ENCODE peak calls at places on chromosomes 2 and 18, in seven cellular contexts. I is breast epithelium, D is lung, Z is ovary, M is psoas muscle, O is GM23248, C is foreskin fibroblast. X is an unnamed sample.

GRCh38 chr2:101736861-101737291 is 39.4 kb downstream of the MAP4K4 start:
- DNase-seq in Z (no peak), C (peak), O (peak), M (no peak), I (no peak), D (no peak), X (no peak)

GRCh38 chr2:128377071-128377910 is 58.6 kb upstream of the HS6ST1 start:
- DNase-seq in M (no peak), O (no peak), C (no peak), I (no peak), D (no peak), Z (no peak), X (no peak)

GRCh38 chr18:49656098-49656591 is 94.3 kb downstream of the LIPG start:
- DNase-seq in M (no peak), C (peak), I (no peak), O (peak), D (no peak), Z (no peak), X (no peak)

GRCh38 chr2:39377226-39377939 is 59.7 kb downstream of the MAP4K3 start:
- DNase-seq in C (no peak), I (no peak), Z (no peak), O (no peak), D (no peak), M (no peak), X (no peak)

GRCh38 chr2:171214093-171214492 is 53.4 kb upstream of the TLK1 start:
- DNase-seq in C (no peak), I (no peak), D (no peak), O (no peak), M (no peak), Z (no peak), X (no peak)

GRCh38 chr2:57936216-57936615 is 110.4 kb upstream of the VRK2 start:
- DNase-seq in Z (no peak), O (peak), C (no peak), M (no peak), D (no peak), I (no peak), X (no peak)

GRCh38 chr18:23650963-23651927 is 11.5 kb downstream of the ANKRD29 start:
- DNase-seq in O (peak), I (no peak), Z (no peak), D (no peak), M (no peak), C (peak), X (no peak)

GRCh38 chr2:69382547-69382946 is 4.5 kb downstream of the GFPT1 start:
- DNase-seq in Z (no peak), C (no peak), D (no peak), I (no peak), M (no peak), O (no peak), X (no peak)

GRCh38 chr2:96906719-96907404 is 37.0 kb upstream of the SEMA4C start:
- DNase-seq in Z (peak), D (no peak), O (peak), C (peak), I (no peak), M (peak), X (no peak)

GRCh38 chr18:70072678-70073077 is 125.0 kb upstream of the CD226 start:
- DNase-seq in C (peak), D (no peak), O (peak), M (no peak), I (no peak), Z (no peak), X (no peak)

GRCh38 chr18:42828881-42829280 is 286.6 kb downstream of the RIT2 start:
- DNase-seq in C (no peak), I (no peak), Z (no peak), O (no peak), M (no peak), D (no peak), X (no peak)

GRCh38 chr2:130834091-130834922 is 2.4 kb upstream of the ARHGEF4 start:
- DNase-seq in O (peak), M (no peak), I (no peak), Z (no peak), D (no peak), C (no peak), X (no peak)

GRCh38 chr18:69400253-69400975 is at the start of gene DOK6:
- DNase-seq in O (peak), C (peak), Z (peak), D (no peak), I (no peak), M (peak), X (no peak)

DNA sequence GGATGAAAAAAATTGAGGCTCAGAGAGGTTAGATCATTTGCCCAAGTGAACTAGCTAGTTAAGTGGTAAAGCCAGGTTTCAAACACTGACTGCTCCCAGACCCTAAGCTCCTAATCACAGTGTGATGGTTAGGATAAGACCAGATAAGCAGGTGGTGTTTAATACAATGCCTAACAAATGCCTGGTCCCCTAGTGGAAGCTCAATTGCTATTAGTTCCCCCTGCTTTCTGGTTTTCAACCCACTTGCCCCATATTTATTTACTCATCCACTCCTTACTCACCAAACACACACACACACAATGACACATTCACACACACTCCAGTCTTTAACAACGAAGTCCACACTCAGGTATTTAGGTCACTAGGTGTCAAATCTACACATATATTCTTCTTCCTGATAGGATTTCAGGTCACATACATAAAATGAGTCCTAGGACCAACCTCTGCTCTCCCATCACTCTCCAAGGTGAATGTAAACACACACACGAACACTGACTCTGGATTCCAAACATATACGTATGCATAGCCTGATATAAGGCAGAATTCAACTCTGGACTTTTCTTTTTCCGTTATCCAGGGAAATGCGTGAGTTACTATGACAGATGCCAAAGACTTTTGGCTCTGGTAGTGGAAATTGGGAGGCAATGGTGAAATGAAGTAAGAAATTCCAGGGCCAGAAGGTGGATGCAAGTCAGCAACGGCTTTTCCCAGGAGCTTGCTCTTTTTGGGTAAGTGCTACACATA is 73.6 kb upstream of the TSPYL6 start:
- DNase-seq in I (no peak), C (no peak), D (no peak), Z (no peak), O (peak), M (no peak), X (no peak)
- H3K4me3 ChIP-seq in I (peak), C (peak), D (peak), Z (peak), O (peak), M (peak), X (peak)

GRCh38 chr2:240566203-240567136 is 1.8 kb upstream of the RNPEPL1 start:
- DNase-seq in I (peak), M (peak), Z (peak), C (peak), D (peak), O (peak), X (peak)
- H3K4me3 ChIP-seq in I (peak), M (peak), Z (peak), C (peak), D (peak), O (peak), X (peak)

GRCh38 chr2:46073540-46074018 is 223.6 kb upstream of the EPAS1 start:
- DNase-seq in C (peak), I (no peak), D (no peak), Z (no peak), M (no peak), O (peak), X (no peak)
- H3K4me3 ChIP-seq in C (peak), I (no peak), D (peak), Z (no peak), M (no peak), O (peak), X (no peak)

DNA sequence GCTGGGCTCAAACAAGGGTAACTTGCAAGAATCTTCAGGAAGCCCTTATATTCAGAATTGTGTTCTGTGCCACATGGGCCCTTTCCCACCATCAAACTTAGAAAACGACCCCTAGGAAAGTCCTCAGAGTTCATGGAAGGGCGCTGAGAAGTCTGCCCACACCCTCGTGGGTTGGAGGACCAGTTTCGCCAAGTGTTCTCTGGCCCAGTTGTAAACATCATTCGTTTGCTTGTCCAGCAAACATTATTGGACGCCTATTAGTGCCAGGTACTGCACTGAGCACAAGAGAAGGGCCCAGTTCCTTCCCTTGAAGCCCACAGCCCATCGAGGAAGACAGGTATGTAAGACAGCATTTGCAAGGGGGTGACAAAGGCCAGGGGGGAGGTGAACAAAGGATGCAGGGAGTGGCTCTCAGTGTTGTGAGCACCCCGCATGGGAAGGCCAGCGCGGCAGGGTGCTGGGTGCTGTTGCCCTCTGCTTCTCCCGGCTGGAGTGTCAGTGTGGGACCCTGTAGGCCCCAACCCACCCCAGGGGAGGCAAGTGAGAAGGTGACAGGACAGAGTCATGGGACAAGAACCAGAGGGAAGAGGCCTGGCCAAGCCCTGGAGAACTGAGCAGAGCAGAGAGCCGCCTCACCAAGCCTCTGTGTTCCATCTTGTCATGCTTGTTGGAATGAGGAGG is 60.2 kb upstream of the ALPP start:
- DNase-seq in D (no peak), Z (no peak), O (no peak), I (no peak), C (no peak), M (no peak), X (no peak)
- H3K4me3 ChIP-seq in D (no peak), Z (no peak), O (no peak), I (no peak), C (no peak), M (no peak), X (no peak)

DNA sequence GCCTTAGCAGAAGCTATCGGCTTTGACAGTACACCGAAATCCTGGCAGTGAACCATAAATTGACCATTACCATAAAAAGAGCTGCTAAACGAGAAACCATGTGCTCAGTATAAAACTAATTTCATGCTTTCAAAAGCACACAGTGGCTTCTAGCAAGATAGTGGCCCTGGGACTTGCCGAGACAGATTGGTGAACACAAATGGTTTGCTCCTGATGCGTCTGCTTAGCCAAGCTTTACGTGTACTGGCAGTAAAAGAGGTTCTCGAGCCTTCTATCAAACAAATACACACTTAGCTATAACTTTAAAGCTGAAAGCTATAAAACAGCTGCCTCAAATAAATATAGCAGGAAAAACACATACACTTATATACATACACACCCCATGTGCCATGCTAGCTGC is 117.1 kb downstream of the ZNF385B start:
- DNase-seq in Z (no peak), D (no peak), M (no peak), C (no peak), O (no peak), I (no peak), X (no peak)
- H3K4me3 ChIP-seq in Z (no peak), D (peak), M (no peak), C (no peak), O (no peak), I (no peak), X (no peak)

DNA sequence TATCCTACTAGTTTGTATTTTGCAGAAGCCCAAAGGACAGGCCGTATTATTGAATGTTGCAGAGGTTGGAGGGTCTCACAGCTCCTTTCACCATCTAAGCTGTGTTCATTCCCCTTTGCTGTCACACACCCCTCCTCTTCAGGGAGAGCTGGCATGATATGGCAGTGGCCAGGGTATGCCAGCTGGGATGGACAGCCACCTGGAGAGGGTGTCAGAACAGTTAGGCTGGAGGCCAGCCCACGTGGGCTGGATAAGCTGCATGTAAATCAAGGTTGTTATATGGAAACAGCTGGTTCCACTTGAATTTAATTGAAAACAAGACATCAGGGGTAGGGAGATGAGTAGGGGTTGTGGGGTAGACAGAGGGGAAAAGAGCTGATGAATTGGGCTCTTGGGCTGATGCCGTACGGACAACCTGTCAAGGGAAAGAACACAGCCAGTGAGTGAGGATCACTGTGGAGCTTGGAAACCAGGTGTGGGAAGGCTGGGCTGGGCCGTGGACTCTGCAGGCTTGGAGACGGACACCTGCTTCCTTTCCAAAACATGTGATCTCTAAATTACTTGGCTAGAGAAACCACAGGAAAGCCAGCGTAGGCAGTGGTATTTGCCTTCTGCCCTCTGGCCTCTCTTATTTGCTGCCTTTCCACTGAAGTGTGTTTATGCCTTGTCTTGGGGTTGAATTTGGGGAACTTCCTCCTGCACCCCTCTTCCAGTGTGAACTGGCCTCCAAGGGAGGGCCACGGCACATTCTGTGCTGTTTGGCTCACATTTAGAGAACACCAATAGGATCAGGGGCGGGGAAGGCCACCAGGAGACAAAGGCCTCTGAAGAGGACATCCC is 267.6 kb downstream of the PRKCE start:
- DNase-seq in I (peak), O (no peak), Z (no peak), C (no peak), D (no peak), M (no peak), X (no peak)
- H3K4me3 ChIP-seq in I (no peak), O (no peak), Z (no peak), C (no peak), D (no peak), M (no peak), X (no peak)